ENCODE peak calls at places on chromosome 13, in eight cellular contexts. M is transverse colon; H is OCI-LY7; Z is CD8-positive, alpha-beta memory T cell; P is foreskin fibroblast; R is ovary; X is heart left ventricle; C is kidney epithelial cell. V is an unnamed sample.

GRCh38 chr13:65965496-65965895 is 1264.6 kb downstream of the PCDH9 start:
- DNase-seq in M (no peak), H (no peak), Z (no peak), P (peak), R (no peak), X (no peak), C (no peak), V (no peak)

GRCh38 chr13:29535663-29536655 is 59.5 kb downstream of the SLC7A1 start:
- DNase-seq in M (no peak), H (no peak), Z (no peak), P (no peak), R (no peak), X (no peak), C (no peak), V (no peak)

GRCh38 chr13:53045110-53045509 is 16.5 kb downstream of the OLFM4 start:
- DNase-seq in M (peak), H (no peak), Z (no peak), P (no peak), R (no peak), X (no peak), C (no peak), V (no peak)

GRCh38 chr13:29567411-29567810 is 28.1 kb downstream of the SLC7A1 start:
- DNase-seq in M (no peak), H (no peak), Z (no peak), P (no peak), R (no peak), X (no peak), C (no peak), V (no peak)

GRCh38 chr13:76972430-76972829 is 19.5 kb upstream of the CLN5 start:
- DNase-seq in M (no peak), H (no peak), Z (no peak), P (no peak), R (peak), X (no peak), C (no peak), V (no peak)

GRCh38 chr13:98927954-98928927 is 49.6 kb downstream of the DOCK9 start:
- DNase-seq in M (no peak), H (no peak), Z (no peak), P (peak), R (no peak), X (peak), C (no peak), V (no peak)

GRCh38 chr13:94128430-94128829 is 351.1 kb downstream of the DCT start:
- DNase-seq in M (no peak), H (no peak), Z (no peak), P (no peak), R (no peak), X (peak), C (peak), V (no peak)

GRCh38 chr13:110352735-110353134 is 45.7 kb downstream of the COL4A2 start:
- DNase-seq in M (no peak), H (no peak), Z (no peak), P (no peak), R (no peak), X (no peak), C (no peak), V (peak)

GRCh38 chr13:80572308-80572676 is 231.4 kb upstream of the SPRY2 start:
- DNase-seq in M (no peak), H (no peak), Z (no peak), P (no peak), R (no peak), X (no peak), C (no peak), V (no peak)

GRCh38 chr13:46354143-46355087 is 32.6 kb downstream of the RUBCNL start:
- DNase-seq in M (no peak), H (no peak), Z (no peak), P (peak), R (no peak), X (no peak), C (peak), V (no peak)

GRCh38 chr13:65155861-65156260 is 2074.3 kb downstream of the PCDH9 start:
- DNase-seq in M (no peak), H (no peak), Z (no peak), P (no peak), R (no peak), X (no peak), C (no peak), V (no peak)

GRCh38 chr13:97432917-97433726 is 847 bp upstream of the RAP2A start:
- DNase-seq in M (peak), H (peak), Z (peak), P (peak), R (peak), X (peak), C (peak), V (peak)

GRCh38 chr13:49603318-49603717 is 18.0 kb upstream of the RCBTB1 start:
- DNase-seq in M (no peak), H (no peak), Z (no peak), P (no peak), R (no peak), X (no peak), C (no peak), V (no peak)

GRCh38 chr13:100753391-100753790 is 78.8 kb upstream of the TMTC4 start:
- DNase-seq in M (no peak), H (no peak), Z (no peak), P (no peak), R (no peak), X (no peak), C (no peak), V (no peak)

GRCh38 chr13:98664047-98664446 is 87.1 kb upstream of the STK24 start:
- DNase-seq in M (no peak), H (no peak), Z (no peak), P (peak), R (no peak), X (no peak), C (peak), V (no peak)

GRCh38 chr13:42367836-42368235 is 95.9 kb downstream of the AKAP11 start:
- DNase-seq in M (no peak), H (no peak), Z (no peak), P (peak), R (no peak), X (no peak), C (no peak), V (no peak)

GRCh38 chr13:36421447-36421846 is 10.8 kb upstream of the CCNA1 start:
- DNase-seq in M (no peak), H (no peak), Z (no peak), P (peak), R (no peak), X (no peak), C (no peak), V (no peak)

GRCh38 chr13:36420437-36420891 is 11.8 kb upstream of the CCNA1 start:
- DNase-seq in M (peak), H (peak), Z (peak), P (peak), R (peak), X (peak), C (no peak), V (peak)

GRCh38 chr13:79679334-79679733 is 198.4 kb downstream of the NDFIP2 start:
- DNase-seq in M (peak), H (peak), Z (no peak), P (peak), R (peak), X (peak), C (peak), V (peak)

GRCh38 chr13:74444877-74445479 is 310.8 kb upstream of the KLF12 start:
- DNase-seq in M (no peak), H (no peak), Z (no peak), P (peak), R (no peak), X (no peak), C (no peak), V (no peak)

GRCh38 chr13:64505511-64505910 is 2724.6 kb downstream of the PCDH9 start:
- DNase-seq in M (no peak), H (no peak), Z (no peak), P (peak), R (no peak), X (no peak), C (no peak), V (no peak)

GRCh38 chr13:23570099-23570926 is at the start of gene TNFRSF19:
- DNase-seq in M (no peak), H (no peak), Z (no peak), P (peak), R (no peak), X (peak), C (peak), V (peak)

GRCh38 chr13:23574421-23574820 is 4.2 kb downstream of the TNFRSF19 start:
- DNase-seq in M (no peak), H (no peak), Z (no peak), P (peak), R (no peak), X (no peak), C (no peak), V (peak)

GRCh38 chr13:23572836-23573235 is 2.6 kb downstream of the TNFRSF19 start:
- DNase-seq in M (no peak), H (no peak), Z (no peak), P (no peak), R (no peak), X (no peak), C (no peak), V (no peak)

GRCh38 chr13:23567792-23568480 is 2.3 kb upstream of the TNFRSF19 start:
- DNase-seq in M (no peak), H (no peak), Z (no peak), P (peak), R (no peak), X (no peak), C (no peak), V (peak)

DNA sequence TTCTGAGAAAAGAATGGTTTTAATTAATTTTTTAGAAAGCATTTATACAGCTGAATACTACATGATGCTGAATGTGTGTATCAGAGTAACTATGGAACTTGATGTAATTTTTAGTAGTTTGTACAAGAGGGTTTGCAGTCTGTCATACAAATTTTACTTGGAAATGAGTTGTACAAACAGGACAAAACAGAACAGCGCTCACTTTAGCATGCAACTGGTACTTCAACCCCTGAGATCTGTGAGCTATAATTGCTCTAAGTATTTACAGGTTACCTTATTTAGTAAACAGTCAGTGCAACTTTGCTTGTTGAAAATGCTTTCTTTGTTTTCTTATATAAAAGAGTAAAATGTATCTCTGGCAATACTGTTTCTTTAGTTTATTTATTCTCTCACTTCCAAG is 719 bp downstream of the TNFRSF19 start:
- DNase-seq in M (no peak), H (no peak), Z (no peak), P (peak), R (no peak), X (no peak), C (no peak), V (no peak)
- H3K4me3 ChIP-seq in M (no peak), H (no peak), Z (no peak), P (peak), R (no peak), X (peak), C (peak), V (peak)

GRCh38 chr13:32134241-32134801 is 102.7 kb downstream of the FRY start:
- DNase-seq in M (no peak), H (no peak), Z (no peak), P (peak), R (no peak), X (no peak), C (no peak), V (no peak)
- H3K4me3 ChIP-seq in M (no peak), H (no peak), Z (no peak), P (no peak), R (no peak), X (no peak), C (no peak), V (no peak)

GRCh38 chr13:50761406-50761805 is 82.1 kb downstream of the DLEU7 start:
- DNase-seq in M (no peak), H (no peak), Z (no peak), P (no peak), R (no peak), X (no peak), C (no peak), V (no peak)
- H3K4me3 ChIP-seq in M (no peak), H (no peak), Z (no peak), P (no peak), R (no peak), X (no peak), C (no peak), V (no peak)

GRCh38 chr13:40993987-40994386 is 25.1 kb downstream of the ELF1 start:
- DNase-seq in M (peak), H (no peak), Z (no peak), P (no peak), R (no peak), X (no peak), C (peak), V (no peak)
- H3K4me3 ChIP-seq in M (peak), H (peak), Z (no peak), P (no peak), R (no peak), X (no peak), C (no peak), V (no peak)

DNA sequence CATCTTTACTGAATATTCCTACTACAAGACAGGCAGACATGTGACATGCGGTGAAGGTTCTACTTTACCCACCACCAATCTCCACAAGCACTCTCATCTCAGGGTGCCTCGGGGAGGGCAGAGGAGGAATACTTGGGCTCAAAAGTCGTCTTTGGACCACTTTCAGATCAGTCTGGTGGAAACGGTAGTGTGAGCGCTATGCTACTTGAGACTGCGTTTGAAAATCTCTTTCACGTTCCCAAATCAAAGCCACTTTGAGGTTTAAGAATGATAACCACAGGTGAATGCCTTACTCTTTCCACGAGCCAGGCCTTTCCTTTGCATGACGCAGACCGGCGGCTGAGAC is 1.5 kb upstream of the SOX1 start:
- DNase-seq in M (no peak), H (no peak), Z (no peak), P (no peak), R (no peak), X (no peak), C (no peak), V (no peak)
- H3K4me3 ChIP-seq in M (no peak), H (no peak), Z (no peak), P (no peak), R (no peak), X (no peak), C (no peak), V (no peak)

DNA sequence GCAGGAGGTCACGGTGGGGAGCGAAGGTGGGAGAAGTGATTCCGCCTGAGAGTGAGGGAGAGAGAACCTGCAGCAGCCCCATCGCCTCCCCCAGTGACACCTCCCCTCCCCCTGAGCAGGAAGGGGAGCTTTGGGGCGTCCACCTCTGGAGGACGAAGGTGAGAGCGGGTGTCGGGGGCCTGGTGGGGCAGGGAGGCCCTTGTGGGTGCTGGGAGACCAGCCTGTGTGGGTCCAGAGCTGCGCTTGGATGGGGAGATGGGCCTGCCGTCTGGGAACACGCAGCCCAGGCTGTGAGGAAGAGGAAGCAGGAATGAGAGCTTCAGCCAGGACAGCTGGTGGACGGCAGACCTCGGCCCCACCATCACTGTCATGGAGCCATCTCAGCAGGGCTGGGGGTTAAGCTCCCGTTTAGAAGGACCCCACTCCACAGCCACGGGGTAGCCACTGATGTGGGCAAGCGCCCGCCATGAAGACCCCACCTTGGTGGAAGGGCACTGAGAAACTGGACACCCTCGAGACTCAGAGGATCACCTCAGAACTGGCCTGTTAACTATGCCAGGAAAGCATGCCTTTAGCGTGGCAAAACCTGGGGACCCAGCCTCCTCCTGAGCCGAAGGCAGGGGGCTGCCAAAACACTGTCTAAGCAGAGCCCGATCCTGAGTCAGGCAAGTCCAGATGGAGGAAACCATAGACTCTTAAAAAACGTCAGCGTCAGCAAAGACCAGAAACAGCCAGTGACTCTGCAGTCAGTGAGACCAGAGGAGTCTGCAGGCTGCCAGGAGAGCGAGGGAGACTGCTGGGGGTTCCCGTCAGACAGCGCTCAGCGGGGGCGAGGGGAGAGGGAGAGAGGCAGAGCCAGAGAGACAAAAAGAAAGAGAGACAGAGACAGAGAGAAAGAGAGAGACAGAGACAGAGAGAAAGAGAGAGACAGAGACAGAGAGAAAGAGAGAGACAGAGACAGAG is 6.4 kb upstream of the PROZ start:
- DNase-seq in M (no peak), H (no peak), Z (peak), P (peak), R (no peak), X (no peak), C (no peak), V (peak)
- H3K4me3 ChIP-seq in M (peak), H (no peak), Z (peak), P (peak), R (no peak), X (peak), C (no peak), V (no peak)

DNA sequence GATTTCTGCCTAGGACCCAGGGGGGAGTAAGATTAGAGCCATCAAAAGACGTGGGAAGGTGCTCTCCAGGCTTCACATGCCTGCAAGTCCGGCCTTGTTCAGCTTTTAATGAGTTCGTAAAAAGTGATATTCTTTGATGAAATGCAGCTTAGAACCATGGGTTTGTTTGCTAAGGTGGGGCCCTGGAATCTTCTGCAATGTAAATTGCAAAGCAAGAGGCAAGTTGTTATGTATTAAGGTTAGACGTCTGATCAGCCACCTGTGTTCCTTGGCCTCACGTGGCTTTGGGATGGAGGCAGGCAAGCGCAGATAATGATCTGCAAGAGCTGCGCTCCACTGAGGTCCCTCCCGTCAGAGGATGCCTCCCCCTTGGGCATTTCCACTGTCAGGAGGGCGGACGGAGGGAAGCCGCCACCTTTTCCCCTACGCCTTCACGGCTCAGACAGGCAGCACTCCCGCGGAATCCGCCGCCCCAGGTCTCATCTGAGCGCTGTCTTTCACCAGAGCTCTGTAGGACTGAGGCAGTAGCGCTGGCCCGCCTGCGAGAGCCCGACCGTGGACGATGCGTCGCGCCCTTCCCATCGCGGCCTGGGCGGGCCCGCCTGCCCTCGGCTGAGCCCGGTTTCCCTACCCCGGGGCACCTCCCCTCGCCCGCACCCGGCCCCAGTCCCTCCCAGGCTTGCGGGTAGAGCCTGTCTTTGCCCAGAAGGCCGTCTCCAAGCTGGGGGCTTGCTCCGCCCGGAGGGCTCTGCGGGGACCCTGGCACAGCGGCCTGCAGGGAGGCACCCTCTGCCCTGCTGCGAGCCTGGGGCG is 111.0 kb downstream of the CRYL1 start:
- DNase-seq in M (peak), H (no peak), Z (no peak), P (no peak), R (no peak), X (no peak), C (no peak), V (no peak)
- H3K4me3 ChIP-seq in M (no peak), H (no peak), Z (no peak), P (no peak), R (no peak), X (no peak), C (no peak), V (no peak)

DNA sequence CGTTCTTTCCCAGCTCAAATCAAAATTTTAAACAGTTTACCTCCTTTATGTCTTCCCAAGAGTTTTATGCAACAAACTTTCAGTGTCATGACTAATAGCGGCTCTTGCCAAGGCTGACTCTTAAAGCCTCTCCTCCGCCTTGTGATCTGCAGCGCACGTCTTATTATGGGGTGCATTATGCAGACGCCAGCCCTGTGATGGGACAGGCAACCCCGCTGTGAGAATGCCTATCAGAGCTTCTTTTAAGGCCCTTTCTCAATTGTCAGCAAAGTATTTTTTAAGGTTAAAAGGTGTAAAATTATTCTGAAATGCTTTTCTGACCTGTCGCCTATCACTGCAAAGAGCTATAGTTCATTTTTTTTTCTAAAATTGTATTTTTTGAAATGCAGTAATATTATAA is 152.8 kb downstream of the SOX1 start:
- DNase-seq in M (no peak), H (no peak), Z (no peak), P (no peak), R (no peak), X (no peak), C (no peak), V (no peak)
- H3K4me3 ChIP-seq in M (no peak), H (no peak), Z (no peak), P (no peak), R (no peak), X (no peak), C (no peak), V (no peak)